ENCODE peak calls at places on chromosomes 3 and 15, in six cellular contexts. One of them, this sample, is unnamed.

GRCh38 chr3:21140785-21141184 is 610.2 kb downstream of the ZNF385D start:
- DNase-seq in H1: no peak
- DNase-seq in tibial artery: no peak
- DNase-seq in lower lobe of right lung: no peak
- DNase-seq in HepG2: no peak
- DNase-seq in body of pancreas: no peak
- DNase-seq in this sample: no peak

GRCh38 chr3:150248865-150249360 is 159.2 kb upstream of the TSC22D2 start:
- DNase-seq in H1: no peak
- DNase-seq in tibial artery: no peak
- DNase-seq in lower lobe of right lung: no peak
- DNase-seq in HepG2: no peak
- DNase-seq in body of pancreas: no peak
- DNase-seq in this sample: no peak

GRCh38 chr3:107217161-107217560 is 160.1 kb upstream of the CCDC54 start:
- DNase-seq in H1: no peak
- DNase-seq in tibial artery: no peak
- DNase-seq in lower lobe of right lung: no peak
- DNase-seq in HepG2: no peak
- DNase-seq in body of pancreas: no peak
- DNase-seq in this sample: no peak

GRCh38 chr3:112767177-112767576 is 79.5 kb downstream of the CD200R1L start:
- DNase-seq in H1: no peak
- DNase-seq in tibial artery: no peak
- DNase-seq in lower lobe of right lung: no peak
- DNase-seq in HepG2: no peak
- DNase-seq in body of pancreas: no peak
- DNase-seq in this sample: no peak

GRCh38 chr15:72197460-72198409 is at the start of gene GRAMD2A:
- DNase-seq in H1: peak
- DNase-seq in tibial artery: no peak
- DNase-seq in lower lobe of right lung: peak
- DNase-seq in HepG2: no peak
- DNase-seq in body of pancreas: peak
- DNase-seq in this sample: no peak

GRCh38 chr15:66931768-66932633 is 133.4 kb upstream of the SMAD3 start:
- DNase-seq in H1: no peak
- DNase-seq in tibial artery: peak
- DNase-seq in lower lobe of right lung: no peak
- DNase-seq in HepG2: peak
- DNase-seq in body of pancreas: peak
- DNase-seq in this sample: no peak

GRCh38 chr15:62506217-62506805 is 341.2 kb upstream of the C2CD4B start:
- DNase-seq in H1: no peak
- DNase-seq in tibial artery: no peak
- DNase-seq in lower lobe of right lung: no peak
- DNase-seq in HepG2: peak
- DNase-seq in body of pancreas: peak
- DNase-seq in this sample: no peak

GRCh38 chr3:49747792-49748480 is 24.2 kb upstream of the GMPPB start:
- DNase-seq in H1: no peak
- DNase-seq in tibial artery: no peak
- DNase-seq in lower lobe of right lung: no peak
- DNase-seq in HepG2: peak
- DNase-seq in body of pancreas: no peak
- DNase-seq in this sample: no peak

GRCh38 chr15:31004220-31004733 is 12.8 kb upstream of the MTMR10 start:
- DNase-seq in H1: no peak
- DNase-seq in tibial artery: no peak
- DNase-seq in lower lobe of right lung: no peak
- DNase-seq in HepG2: no peak
- DNase-seq in body of pancreas: peak
- DNase-seq in this sample: no peak

GRCh38 chr15:45863881-45864580 is 229.2 kb downstream of the SQOR start:
- DNase-seq in H1: no peak
- DNase-seq in tibial artery: no peak
- DNase-seq in lower lobe of right lung: no peak
- DNase-seq in HepG2: no peak
- DNase-seq in body of pancreas: peak
- DNase-seq in this sample: no peak

GRCh38 chr3:69020424-69020823 is 6.9 kb upstream of the EOGT start:
- DNase-seq in H1: no peak
- DNase-seq in tibial artery: no peak
- DNase-seq in lower lobe of right lung: no peak
- DNase-seq in HepG2: no peak
- DNase-seq in body of pancreas: no peak
- DNase-seq in this sample: no peak

GRCh38 chr15:59976480-59976879 is 27.6 kb upstream of the FOXB1 start:
- DNase-seq in H1: no peak
- DNase-seq in tibial artery: no peak
- DNase-seq in lower lobe of right lung: no peak
- DNase-seq in HepG2: no peak
- DNase-seq in body of pancreas: no peak
- DNase-seq in this sample: no peak

GRCh38 chr3:192223815-192224214 is 503.5 kb downstream of the FGF12 start:
- DNase-seq in H1: no peak
- DNase-seq in tibial artery: no peak
- DNase-seq in lower lobe of right lung: no peak
- DNase-seq in HepG2: no peak
- DNase-seq in body of pancreas: no peak
- DNase-seq in this sample: no peak

GRCh38 chr3:95327478-95327877 is 1264.6 kb downstream of the NSUN3 start:
- DNase-seq in H1: no peak
- DNase-seq in tibial artery: no peak
- DNase-seq in lower lobe of right lung: no peak
- DNase-seq in HepG2: no peak
- DNase-seq in body of pancreas: no peak
- DNase-seq in this sample: no peak

GRCh38 chr3:97504463-97504862 is 260.1 kb upstream of the ARL6 start:
- DNase-seq in H1: no peak
- DNase-seq in tibial artery: no peak
- DNase-seq in lower lobe of right lung: no peak
- DNase-seq in HepG2: no peak
- DNase-seq in body of pancreas: no peak
- DNase-seq in this sample: no peak

GRCh38 chr3:11583638-11584046 is 60.1 kb downstream of the VGLL4 start:
- DNase-seq in H1: no peak
- DNase-seq in tibial artery: no peak
- DNase-seq in lower lobe of right lung: no peak
- DNase-seq in HepG2: no peak
- DNase-seq in body of pancreas: no peak
- DNase-seq in this sample: no peak

GRCh38 chr3:11643212-11644087 is at the start of gene VGLL4:
- DNase-seq in H1: peak
- DNase-seq in tibial artery: peak
- DNase-seq in lower lobe of right lung: peak
- DNase-seq in HepG2: peak
- DNase-seq in body of pancreas: peak
- DNase-seq in this sample: peak

GRCh38 chr3:50254577-50255250 is 14.2 kb upstream of the SEMA3B start:
- DNase-seq in H1: no peak
- DNase-seq in tibial artery: peak
- DNase-seq in lower lobe of right lung: peak
- DNase-seq in HepG2: no peak
- DNase-seq in body of pancreas: no peak
- DNase-seq in this sample: no peak

GRCh38 chr15:76866716-76867321 is 38.3 kb downstream of the SCAPER start:
- DNase-seq in H1: no peak
- DNase-seq in tibial artery: no peak
- DNase-seq in lower lobe of right lung: no peak
- DNase-seq in HepG2: peak
- DNase-seq in body of pancreas: no peak
- DNase-seq in this sample: no peak

GRCh38 chr15:43749690-43750345 is 3.6 kb downstream of the PDIA3 start:
- DNase-seq in H1: no peak
- DNase-seq in tibial artery: no peak
- DNase-seq in lower lobe of right lung: peak
- DNase-seq in HepG2: no peak
- DNase-seq in body of pancreas: no peak
- DNase-seq in this sample: no peak

GRCh38 chr15:64452988-64453688 is 7.2 kb upstream of the ZNF609 start:
- DNase-seq in H1: no peak
- DNase-seq in tibial artery: no peak
- DNase-seq in lower lobe of right lung: no peak
- DNase-seq in HepG2: no peak
- DNase-seq in body of pancreas: peak
- DNase-seq in this sample: peak

GRCh38 chr3:64612082-64612860 is 75.5 kb downstream of the ADAMTS9 start:
- DNase-seq in H1: no peak
- DNase-seq in tibial artery: no peak
- DNase-seq in lower lobe of right lung: no peak
- DNase-seq in HepG2: no peak
- DNase-seq in body of pancreas: no peak
- DNase-seq in this sample: no peak

GRCh38 chr3:55242921-55243320 is 244.2 kb downstream of the WNT5A start:
- DNase-seq in H1: no peak
- DNase-seq in tibial artery: no peak
- DNase-seq in lower lobe of right lung: no peak
- DNase-seq in HepG2: no peak
- DNase-seq in body of pancreas: no peak
- DNase-seq in this sample: no peak

GRCh38 chr3:187264946-187265345 is 26.6 kb downstream of the MASP1 start:
- DNase-seq in H1: no peak
- DNase-seq in tibial artery: no peak
- DNase-seq in lower lobe of right lung: no peak
- DNase-seq in HepG2: no peak
- DNase-seq in body of pancreas: no peak
- DNase-seq in this sample: no peak

GRCh38 chr3:43707998-43708397 is 17.3 kb downstream of the ABHD5 start:
- DNase-seq in H1: no peak
- DNase-seq in tibial artery: no peak
- DNase-seq in lower lobe of right lung: no peak
- DNase-seq in HepG2: peak
- DNase-seq in body of pancreas: no peak
- DNase-seq in this sample: no peak

GRCh38 chr3:62682826-62683225 is 192.4 kb downstream of the CADPS start:
- DNase-seq in H1: no peak
- DNase-seq in tibial artery: no peak
- DNase-seq in lower lobe of right lung: no peak
- DNase-seq in HepG2: no peak
- DNase-seq in body of pancreas: no peak
- DNase-seq in this sample: no peak

GRCh38 chr3:116474356-116475200 is 29.3 kb upstream of the LSAMP start:
- DNase-seq in H1: no peak
- DNase-seq in tibial artery: no peak
- DNase-seq in lower lobe of right lung: no peak
- DNase-seq in HepG2: no peak
- DNase-seq in body of pancreas: no peak
- DNase-seq in this sample: no peak

DNA sequence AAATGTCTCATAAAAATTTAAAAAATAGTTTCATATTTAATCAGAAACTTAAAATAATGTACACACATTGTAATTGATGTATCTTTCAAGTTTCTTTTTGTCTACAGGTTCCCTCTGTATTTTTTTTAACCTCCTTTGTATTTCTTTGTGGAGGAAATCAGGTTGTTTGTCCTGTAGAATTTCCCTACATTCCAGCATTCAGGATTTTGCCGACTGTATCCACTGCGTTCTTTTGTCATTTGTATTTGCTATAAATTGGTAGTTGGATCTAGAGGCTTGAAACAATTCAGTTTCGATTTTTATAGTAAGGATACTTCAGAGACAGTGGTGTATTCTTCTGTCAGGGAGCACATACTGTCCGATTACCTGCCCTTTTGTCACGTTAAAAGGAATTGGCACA is 367.2 kb downstream of the SOX2 start:
- DNase-seq in H1: no peak
- DNase-seq in tibial artery: no peak
- DNase-seq in lower lobe of right lung: no peak
- DNase-seq in HepG2: no peak
- DNase-seq in body of pancreas: no peak
- DNase-seq in this sample: no peak
- TF ChIP-seq CTCF in H1: no peak
- TF ChIP-seq CTCF in tibial artery: no peak
- TF ChIP-seq CTCF in lower lobe of right lung: no peak
- TF ChIP-seq CTCF in HepG2: no peak
- TF ChIP-seq CTCF in body of pancreas: no peak
- TF ChIP-seq CTCF in this sample: no peak

DNA sequence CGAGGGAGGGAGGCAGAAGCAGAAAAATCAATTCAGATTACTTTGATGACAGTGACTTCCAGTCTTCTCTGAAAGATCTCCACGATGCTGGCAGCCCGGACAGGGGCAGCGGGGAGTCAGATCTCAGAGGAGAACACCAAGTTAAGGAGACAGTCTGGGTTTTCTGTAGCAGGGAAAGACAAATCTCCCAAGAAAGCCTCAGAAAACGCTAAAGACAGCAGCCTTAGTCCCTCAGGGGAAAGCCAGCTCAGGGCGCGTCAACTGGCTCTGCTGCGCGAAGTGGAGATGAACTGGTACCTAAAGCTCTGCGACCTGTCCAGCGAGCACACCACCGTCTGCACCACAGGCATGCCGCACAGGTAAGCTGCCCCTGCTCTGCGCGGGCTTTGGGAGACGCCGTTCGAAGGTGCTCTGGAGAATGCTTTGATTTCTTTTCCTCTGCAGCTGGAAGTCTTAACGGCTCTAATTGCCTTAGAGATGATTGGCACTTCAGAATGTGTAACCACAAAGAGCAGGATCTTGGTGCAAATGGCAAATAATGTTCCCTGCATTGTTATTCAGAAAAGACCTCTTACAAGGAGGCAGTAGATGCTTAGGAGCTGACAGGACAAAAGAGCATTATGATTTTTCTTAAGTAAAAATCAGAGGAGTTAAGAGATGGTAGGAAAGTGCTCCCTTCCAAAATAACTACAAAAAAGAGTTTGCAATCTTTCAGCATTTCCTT is at the start of gene KCNAB1:
- DNase-seq in H1: no peak
- DNase-seq in tibial artery: no peak
- DNase-seq in lower lobe of right lung: no peak
- DNase-seq in HepG2: no peak
- DNase-seq in body of pancreas: no peak
- DNase-seq in this sample: no peak
- H3K4me3 ChIP-seq in H1: no peak
- H3K4me3 ChIP-seq in tibial artery: peak
- H3K4me3 ChIP-seq in lower lobe of right lung: no peak
- H3K4me3 ChIP-seq in HepG2: no peak
- H3K4me3 ChIP-seq in body of pancreas: no peak
- H3K4me3 ChIP-seq in this sample: no peak

GRCh38 chr15:78040653-78041244 is 36.8 kb downstream of the TBC1D2B start:
- DNase-seq in H1: no peak
- DNase-seq in tibial artery: no peak
- DNase-seq in lower lobe of right lung: no peak
- DNase-seq in HepG2: no peak
- DNase-seq in body of pancreas: no peak
- DNase-seq in this sample: no peak
- H3K27ac ChIP-seq in H1: no peak
- H3K27ac ChIP-seq in tibial artery: no peak
- H3K27ac ChIP-seq in lower lobe of right lung: no peak
- H3K27ac ChIP-seq in HepG2: no peak
- H3K27ac ChIP-seq in body of pancreas: no peak
- H3K27ac ChIP-seq in this sample: no peak

DNA sequence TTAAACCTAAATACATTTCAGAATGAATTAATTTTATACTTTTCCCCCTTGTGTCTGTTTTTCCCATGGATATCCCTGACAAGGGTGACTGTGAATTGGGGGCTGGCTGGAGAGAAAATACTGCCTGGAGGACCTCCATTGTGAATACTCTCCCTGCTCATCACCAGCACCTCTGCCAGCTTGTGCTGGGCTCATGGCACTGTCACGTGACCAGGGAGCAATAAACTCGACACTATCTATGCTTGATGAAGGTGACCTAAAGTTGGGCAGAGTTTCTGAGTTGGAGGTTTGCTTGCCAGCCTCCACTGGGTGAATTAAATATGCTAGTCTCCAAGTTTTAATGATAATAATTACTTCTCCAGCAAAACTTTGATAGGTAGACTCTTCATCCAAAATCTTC is 189.5 kb downstream of the SPATA16 start:
- DNase-seq in H1: no peak
- DNase-seq in tibial artery: no peak
- DNase-seq in lower lobe of right lung: no peak
- DNase-seq in HepG2: no peak
- DNase-seq in body of pancreas: no peak
- DNase-seq in this sample: no peak
- TF ChIP-seq CTCF in H1: no peak
- TF ChIP-seq CTCF in tibial artery: no peak
- TF ChIP-seq CTCF in lower lobe of right lung: no peak
- TF ChIP-seq CTCF in HepG2: no peak
- TF ChIP-seq CTCF in body of pancreas: no peak
- TF ChIP-seq CTCF in this sample: no peak

This sample was measured in dorsolateral prefrontal cortex.